ENCODE peak calls at places on chromosomes 6 and 20, in seven cellular contexts. O, F, S, C, D, B and T are unnamed samples.

GRCh38 chr6:13769655-13770053 is 44.7 kb downstream of the MCUR1 start:
- DNase-seq in O (peak; percentile 7), F (peak; percentile 47), S (no peak), C (no peak), D (no peak), B (no peak), T (peak; percentile 58)

GRCh38 chr6:435442-436307 is 44.1 kb downstream of the IRF4 start:
- DNase-seq in O (no peak), F (no peak), S (peak; percentile 78), C (no peak), D (no peak), B (no peak), T (no peak)

GRCh38 chr20:58038123-58038654 is 190.3 kb downstream of the ANKRD60 start:
- DNase-seq in O (no peak), F (no peak), S (no peak), C (no peak), D (no peak), B (no peak), T (no peak)

GRCh38 chr20:38299963-38300362 is 4.0 kb upstream of the BPI start:
- DNase-seq in O (no peak), F (no peak), S (peak; percentile 75), C (no peak), D (no peak), B (no peak), T (no peak)

GRCh38 chr6:149334201-149334600 is 16.7 kb downstream of the TAB2 start:
- DNase-seq in O (no peak), F (no peak), S (peak; percentile 80), C (peak; percentile 48), D (no peak), B (no peak), T (peak; percentile 67)

GRCh38 chr20:50709574-50709973 is 18.2 kb upstream of the RIPOR3 start:
- DNase-seq in O (no peak), F (no peak), S (no peak), C (no peak), D (no peak), B (no peak), T (no peak)

GRCh38 chr6:134529921-134530320 is 212.0 kb upstream of the SGK1 start:
- DNase-seq in O (no peak), F (no peak), S (peak; percentile 28), C (no peak), D (no peak), B (no peak), T (no peak)

GRCh38 chr20:43043887-43044286 is 145.8 kb downstream of the PTPRT start:
- DNase-seq in O (no peak), F (no peak), S (no peak), C (no peak), D (no peak), B (no peak), T (no peak)

GRCh38 chr6:90087103-90087833 is 193.0 kb downstream of the GJA10 start:
- DNase-seq in O (no peak), F (no peak), S (peak; percentile 59), C (no peak), D (no peak), B (no peak), T (no peak)

GRCh38 chr6:85865665-85866372 is 223.1 kb upstream of the SYNCRIP start:
- DNase-seq in O (no peak), F (no peak), S (peak; percentile 89), C (peak; percentile 65), D (no peak), B (peak; percentile 14), T (no peak)

GRCh38 chr6:131023834-131024504 is 39.1 kb downstream of the EPB41L2 start:
- DNase-seq in O (no peak), F (no peak), S (peak; percentile 80), C (peak; percentile 82), D (no peak), B (no peak), T (no peak)

GRCh38 chr6:107698146-107698545 is 126.0 kb downstream of the SCML4 start:
- DNase-seq in O (no peak), F (no peak), S (no peak), C (no peak), D (no peak), B (no peak), T (no peak)

GRCh38 chr20:53384392-53384791 is 209.2 kb downstream of the ZNF217 start:
- DNase-seq in O (no peak), F (no peak), S (no peak), C (no peak), D (no peak), B (no peak), T (no peak)

GRCh38 chr20:7672551-7672950 is 267.7 kb downstream of the HAO1 start:
- DNase-seq in O (no peak), F (no peak), S (no peak), C (no peak), D (no peak), B (no peak), T (no peak)

GRCh38 chr6:41359617-41360313 is 24.4 kb downstream of the NCR2 start:
- DNase-seq in O (no peak), F (no peak), S (no peak), C (no peak), D (no peak), B (no peak), T (no peak)